ENCODE peak calls at places on chromosomes 6 and 20, in eight cellular contexts. Z, F, A, B, I, E, Y and S are unnamed samples.

GRCh38 chr6:154241570-154241969 is 115.0 kb downstream of the IPCEF1 start:
- DNase-seq in Z (no peak), F (no peak), A (no peak), B (no peak), I (no peak), E (no peak), Y (no peak), S (no peak)

GRCh38 chr6:16400248-16400760 is 161.9 kb downstream of the GMPR start:
- DNase-seq in Z (no peak), F (no peak), A (no peak), B (no peak), I (no peak), E (no peak), Y (no peak), S (no peak)

GRCh38 chr6:135115411-135116293 is 61.0 kb upstream of the HBS1L start:
- DNase-seq in Z (no peak), F (no peak), A (no peak), B (no peak), I (no peak), E (no peak), Y (no peak), S (no peak)

GRCh38 chr6:121236984-121237383 is 97.3 kb downstream of the TBC1D32 start:
- DNase-seq in Z (no peak), F (no peak), A (no peak), B (no peak), I (no peak), E (no peak), Y (no peak), S (no peak)

GRCh38 chr6:74343804-74344203 is 647.8 kb downstream of the CD109 start:
- DNase-seq in Z (no peak), F (no peak), A (no peak), B (no peak), I (no peak), E (no peak), Y (no peak), S (no peak)

GRCh38 chr20:43963872-43964791 is 49.5 kb downstream of the TOX2 start:
- DNase-seq in Z (peak; percentile 31), F (no peak), A (no peak), B (no peak), I (peak; percentile 66), E (no peak), Y (no peak), S (peak; percentile 32)

GRCh38 chr6:12967686-12968085 is 251.1 kb downstream of the PHACTR1 start:
- DNase-seq in Z (no peak), F (no peak), A (peak; percentile 39), B (no peak), I (no peak), E (no peak), Y (no peak), S (no peak)

GRCh38 chr6:169959129-169960002 is 207.9 kb downstream of the ERMARD start:
- DNase-seq in Z (no peak), F (no peak), A (no peak), B (peak; percentile 25), I (no peak), E (peak; percentile 18), Y (no peak), S (peak; percentile 27)

GRCh38 chr6:145189836-145190235 is 545.5 kb downstream of the EPM2A start:
- DNase-seq in Z (no peak), F (no peak), A (no peak), B (no peak), I (no peak), E (no peak), Y (no peak), S (no peak)

GRCh38 chr20:47243906-47244305 is 112.6 kb downstream of the ZMYND8 start:
- DNase-seq in Z (no peak), F (no peak), A (no peak), B (no peak), I (no peak), E (no peak), Y (no peak), S (no peak)

GRCh38 chr6:130933712-130934200 is 106.5 kb downstream of the SMLR1 start:
- DNase-seq in Z (no peak), F (no peak), A (no peak), B (no peak), I (no peak), E (no peak), Y (no peak), S (no peak)

GRCh38 chr20:62824476-62825287 is 7.8 kb downstream of the COL9A3 start:
- DNase-seq in Z (no peak), F (no peak), A (no peak), B (no peak), I (peak; percentile 46), E (peak; percentile 64), Y (no peak), S (no peak)

GRCh38 chr6:158996863-158997262 is 3.1 kb downstream of the RSPH3 start:
- DNase-seq in Z (no peak), F (no peak), A (no peak), B (no peak), I (no peak), E (no peak), Y (no peak), S (no peak)

GRCh38 chr6:160071805-160072687 is 49.6 kb upstream of the SLC22A1 start:
- DNase-seq in Z (no peak), F (no peak), A (no peak), B (no peak), I (no peak), E (no peak), Y (no peak), S (no peak)

GRCh38 chr6:170136541-170137175 is 154.2 kb downstream of the DLL1 start:
- DNase-seq in Z (no peak), F (no peak), A (no peak), B (no peak), I (no peak), E (no peak), Y (peak; percentile 18), S (no peak)

GRCh38 chr6:11615214-11615602 is 77.7 kb downstream of the TMEM170B start:
- DNase-seq in Z (no peak), F (no peak), A (no peak), B (no peak), I (peak; percentile 56), E (no peak), Y (no peak), S (peak; percentile 81)

GRCh38 chr20:50675671-50676376 is 15.5 kb downstream of the RIPOR3 start:
- DNase-seq in Z (no peak), F (no peak), A (no peak), B (no peak), I (peak; percentile 61), E (no peak), Y (no peak), S (no peak)

GRCh38 chr6:75748743-75749538 is at the start of gene MYO6:
- DNase-seq in Z (peak; percentile 73), F (no peak), A (no peak), B (peak; percentile 24), I (peak; percentile 28), E (peak; percentile 58), Y (peak; percentile 48), S (peak; percentile 82)

GRCh38 chr6:139490482-139490881 is 116.0 kb upstream of the CITED2 start:
- DNase-seq in Z (no peak), F (no peak), A (no peak), B (no peak), I (no peak), E (no peak), Y (no peak), S (no peak)

GRCh38 chr6:32947552-32948465 is 5.1 kb downstream of the HLA-DMA start:
- DNase-seq in Z (peak; percentile 48), F (no peak), A (no peak), B (no peak), I (peak; percentile 33), E (no peak), Y (no peak), S (peak; percentile 70)

GRCh38 chr6:113857565-113858066 is 471 bp downstream of the MARCKS start:
- DNase-seq in Z (peak; percentile 8), F (no peak), A (no peak), B (no peak), I (no peak), E (no peak), Y (no peak), S (no peak)

GRCh38 chr20:50478162-50479036 is 31.8 kb upstream of the PTPN1 start:
- DNase-seq in Z (peak; percentile 71), F (no peak), A (no peak), B (peak; percentile 54), I (peak; percentile 69), E (peak; percentile 44), Y (no peak), S (peak; percentile 77)

GRCh38 chr6:43228951-43229802 is at the start of gene DNPH1:
- DNase-seq in Z (peak; percentile 87), F (no peak), A (peak; percentile 23), B (peak; percentile 71), I (peak; percentile 37), E (peak; percentile 68), Y (peak; percentile 69), S (peak; percentile 84)

GRCh38 chr6:89378628-89379027 is 26.1 kb upstream of the UBE2J1 start:
- DNase-seq in Z (no peak), F (no peak), A (no peak), B (no peak), I (no peak), E (no peak), Y (no peak), S (no peak)

GRCh38 chr6:105363100-105363754 is 39.7 kb downstream of the PREP start:
- DNase-seq in Z (no peak), F (no peak), A (no peak), B (no peak), I (peak; percentile 25), E (no peak), Y (no peak), S (no peak)

GRCh38 chr20:39225978-39226377 is 263.8 kb downstream of the DHX35 start:
- DNase-seq in Z (no peak), F (no peak), A (no peak), B (no peak), I (no peak), E (no peak), Y (no peak), S (no peak)

GRCh38 chr6:13803581-13803980 is 10.8 kb downstream of the MCUR1 start:
- DNase-seq in Z (no peak), F (no peak), A (no peak), B (no peak), I (no peak), E (no peak), Y (no peak), S (no peak)

GRCh38 chr20:38590682-38591483 is 9.9 kb downstream of the ADIG start:
- DNase-seq in Z (no peak), F (no peak), A (no peak), B (no peak), I (peak; percentile 63), E (no peak), Y (no peak), S (no peak)

GRCh38 chr20:24634855-24635254 is 165.4 kb downstream of the SYNDIG1 start:
- DNase-seq in Z (no peak), F (peak; percentile 64), A (peak; percentile 64), B (no peak), I (peak; percentile 90), E (no peak), Y (no peak), S (peak; percentile 53)

GRCh38 chr6:141562181-141562800 is 570.4 kb upstream of the GJE1 start:
- DNase-seq in Z (peak; percentile 61), F (no peak), A (no peak), B (no peak), I (peak; percentile 42), E (no peak), Y (no peak), S (peak; percentile 17)

GRCh38 chr6:154615483-154616025 is 105.1 kb upstream of the CNKSR3 start:
- DNase-seq in Z (no peak), F (peak; percentile 50), A (no peak), B (no peak), I (peak; percentile 83), E (peak; percentile 58), Y (peak; percentile 23), S (peak; percentile 98)

GRCh38 chr6:133741375-133741861 is 147.5 kb upstream of the TCF21 start:
- DNase-seq in Z (no peak), F (peak; percentile 37), A (peak; percentile 24), B (no peak), I (no peak), E (no peak), Y (no peak), S (peak; percentile 16)

GRCh38 chr20:13855613-13856012 is 70.8 kb downstream of the NDUFAF5 start:
- DNase-seq in Z (no peak), F (no peak), A (no peak), B (no peak), I (no peak), E (no peak), Y (no peak), S (no peak)

GRCh38 chr6:30963641-30964040 is 19.9 kb upstream of the MUC21 start:
- DNase-seq in Z (no peak), F (no peak), A (no peak), B (no peak), I (peak; percentile 38), E (no peak), Y (no peak), S (peak; percentile 55)